ENCODE peak calls at places on chromosomes 16 and 17, in eight cellular contexts. C, Q, P, A, W, G, L and T are unnamed samples. For H3K4me1, the result is how much of the 10 kb centered on the place peaks cover.

GRCh38 chr16:67370686-67371085 is 22.6 kb downstream of the TPPP3 start:
- DNase-seq in C (no peak), Q (no peak), P (no peak), A (no peak), W (no peak), G (no peak), L (no peak), T (peak)

GRCh38 chr17:39774043-39774442 is 36.3 kb downstream of the GRB7 start:
- DNase-seq in C (no peak), Q (no peak), P (no peak), A (no peak), W (no peak), G (no peak), L (no peak), T (no peak)

GRCh38 chr16:84194018-84194417 is 3.1 kb downstream of the ADAD2 start:
- DNase-seq in C (no peak), Q (no peak), P (no peak), A (no peak), W (no peak), G (no peak), L (no peak), T (peak)

GRCh38 chr16:31409433-31409832 is 16.3 kb downstream of the ITGAD start:
- DNase-seq in C (peak), Q (no peak), P (no peak), A (peak), W (peak), G (peak), L (peak), T (no peak)

GRCh38 chr16:65318590-65319267 is 196.9 kb upstream of the CDH11 start:
- DNase-seq in C (no peak), Q (no peak), P (peak), A (no peak), W (no peak), G (no peak), L (no peak), T (no peak)

GRCh38 chr17:47254403-47254943 is 846 bp downstream of the ITGB3 start:
- DNase-seq in C (no peak), Q (no peak), P (no peak), A (no peak), W (no peak), G (no peak), L (no peak), T (no peak)

GRCh38 chr17:48483471-48484131 is 47.2 kb downstream of the HOXB1 start:
- DNase-seq in C (no peak), Q (no peak), P (no peak), A (peak), W (peak), G (peak), L (peak), T (peak)

GRCh38 chr17:56184650-56185049 is 31.4 kb downstream of the ANKFN1 start:
- DNase-seq in C (no peak), Q (no peak), P (no peak), A (no peak), W (no peak), G (no peak), L (no peak), T (no peak)

GRCh38 chr16:88927010-88927409 is 50.0 kb downstream of the CBFA2T3 start:
- DNase-seq in C (no peak), Q (no peak), P (no peak), A (no peak), W (no peak), G (no peak), L (no peak), T (no peak)

GRCh38 chr16:57645691-57646387 is 17.4 kb downstream of the ADGRG1 start:
- DNase-seq in C (no peak), Q (no peak), P (no peak), A (peak), W (peak), G (no peak), L (peak), T (peak)

GRCh38 chr16:66964049-66964448 is 3.0 kb downstream of the CES3 start:
- DNase-seq in C (no peak), Q (no peak), P (no peak), A (no peak), W (no peak), G (no peak), L (no peak), T (no peak)

GRCh38 chr16:82091225-82091624 is 56.2 kb downstream of the HSD17B2 start:
- DNase-seq in C (no peak), Q (no peak), P (no peak), A (peak), W (no peak), G (peak), L (peak), T (peak)

GRCh38 chr17:8556074-8556473 is 74.5 kb downstream of the MYH10 start:
- DNase-seq in C (peak), Q (no peak), P (no peak), A (peak), W (peak), G (peak), L (no peak), T (no peak)

GRCh38 chr17:10192963-10193362 is 5.4 kb downstream of the GAS7 start:
- DNase-seq in C (no peak), Q (no peak), P (no peak), A (peak), W (no peak), G (peak), L (peak), T (no peak)

GRCh38 chr17:71080937-71081336 is 911.6 kb downstream of the KCNJ2 start:
- DNase-seq in C (no peak), Q (no peak), P (no peak), A (no peak), W (no peak), G (no peak), L (no peak), T (no peak)

GRCh38 chr16:70708381-70709253 is 22.8 kb upstream of the MTSS2 start:
- DNase-seq in C (no peak), Q (no peak), P (peak), A (no peak), W (no peak), G (no peak), L (no peak), T (no peak)

GRCh38 chr17:73272906-73273218 is 11.2 kb upstream of the CPSF4L start:
- DNase-seq in C (no peak), Q (no peak), P (no peak), A (no peak), W (no peak), G (no peak), L (no peak), T (no peak)

GRCh38 chr17:19766421-19767270 is 18.5 kb upstream of the ALDH3A1 start:
- DNase-seq in C (peak), Q (peak), P (peak), A (peak), W (peak), G (no peak), L (peak), T (peak)

GRCh38 chr17:19302791-19303233 is 59.7 kb downstream of the B9D1 start:
- DNase-seq in C (no peak), Q (no peak), P (no peak), A (no peak), W (no peak), G (no peak), L (no peak), T (no peak)

GRCh38 chr16:85720319-85720637 is 30.6 kb downstream of the C16orf74 start:
- DNase-seq in C (no peak), Q (no peak), P (no peak), A (no peak), W (peak), G (no peak), L (no peak), T (peak)

GRCh38 chr17:59848385-59848668 is 44.4 kb downstream of the TUBD1 start:
- DNase-seq in C (no peak), Q (no peak), P (no peak), A (no peak), W (no peak), G (no peak), L (no peak), T (no peak)

GRCh38 chr17:60167095-60167741 is 17.4 kb downstream of the CA4 start:
- DNase-seq in C (no peak), Q (no peak), P (no peak), A (no peak), W (no peak), G (no peak), L (no peak), T (peak)

GRCh38 chr17:63382826-63383225 is 63.3 kb downstream of the CYB561 start:
- DNase-seq in C (no peak), Q (no peak), P (no peak), A (peak), W (no peak), G (peak), L (peak), T (peak)

GRCh38 chr17:52157603-52158449 is 688 bp downstream of the CA10 start:
- DNase-seq in C (no peak), Q (peak), P (peak), A (no peak), W (no peak), G (no peak), L (no peak), T (no peak)

GRCh38 chr16:59865071-59865671 is 1131.1 kb upstream of the GOT2 start:
- DNase-seq in C (no peak), Q (no peak), P (no peak), A (peak), W (no peak), G (peak), L (no peak), T (no peak)

GRCh38 chr17:50181601-50182345 is 16.0 kb downstream of the SGCA start:
- DNase-seq in C (no peak), Q (no peak), P (no peak), A (peak), W (peak), G (peak), L (peak), T (no peak)

GRCh38 chr16:29126057-29126494 is 141.2 kb downstream of the LAT start:
- DNase-seq in C (no peak), Q (no peak), P (no peak), A (no peak), W (no peak), G (no peak), L (no peak), T (no peak)

GRCh38 chr16:86778108-86778745 is 199.9 kb downstream of the FOXL1 start:
- DNase-seq in C (no peak), Q (no peak), P (no peak), A (no peak), W (no peak), G (no peak), L (no peak), T (no peak)

GRCh38 chr17:41539979-41540701 is 12.0 kb upstream of the KRT19 start:
- DNase-seq in C (no peak), Q (no peak), P (no peak), A (no peak), W (no peak), G (no peak), L (no peak), T (no peak)

GRCh38 chr17:18981642-18982424 is 22.7 kb downstream of the FAM83G start:
- DNase-seq in C (peak), Q (no peak), P (peak), A (peak), W (peak), G (peak), L (peak), T (peak)

GRCh38 chr16:24853830-24854229 is 8.1 kb downstream of the SLC5A11 start:
- DNase-seq in C (peak), Q (no peak), P (no peak), A (peak), W (peak), G (peak), L (peak), T (peak)

GRCh38 chr17:17198281-17198680 is 7.9 kb downstream of the PLD6 start:
- DNase-seq in C (no peak), Q (no peak), P (no peak), A (no peak), W (no peak), G (no peak), L (no peak), T (peak)

GRCh38 chr17:8857919-8858318 is 9.6 kb downstream of the PIK3R6 start:
- DNase-seq in C (no peak), Q (no peak), P (no peak), A (peak), W (peak), G (peak), L (peak), T (no peak)

GRCh38 chr16:59634951-59635350 is 900.8 kb upstream of the GOT2 start:
- DNase-seq in C (no peak), Q (no peak), P (no peak), A (peak), W (no peak), G (peak), L (peak), T (no peak)

GRCh38 chr16:22643886-22644285 is 133.2 kb downstream of the NPIPB5 start:
- DNase-seq in C (no peak), Q (no peak), P (no peak), A (no peak), W (no peak), G (no peak), L (no peak), T (no peak)

GRCh38 chr16:85210423-85211169 is 98.3 kb upstream of the CIBAR2 start:
- DNase-seq in C (peak), Q (no peak), P (no peak), A (peak), W (peak), G (peak), L (peak), T (peak)

DNA sequence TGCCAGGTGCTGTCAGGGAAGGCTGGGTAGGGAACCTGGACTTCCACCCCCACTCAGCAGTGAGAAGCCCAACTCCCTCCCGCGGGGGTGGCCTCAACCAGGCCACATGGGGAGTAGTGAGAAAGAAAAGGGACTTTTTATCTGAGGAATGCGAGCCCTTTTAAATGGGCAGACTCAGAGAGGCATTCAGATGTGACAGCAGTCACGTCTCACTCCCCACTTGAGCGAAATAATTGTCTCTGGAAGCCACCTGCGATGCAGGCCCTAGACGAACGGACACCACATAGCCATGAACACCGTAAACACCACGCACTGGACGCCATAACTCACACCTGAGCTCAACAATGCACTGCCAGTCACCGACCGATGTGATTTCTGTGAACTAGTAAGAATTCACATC is 11.9 kb upstream of the CD300E start:
- DNase-seq in C (no peak), Q (peak), P (peak), A (no peak), W (no peak), G (no peak), L (no peak), T (no peak)
- H3K4me1 ChIP-seq in C (under half), Q (under half), P (under half), A (under half), W (under half), G (under half), L (under half), T (under half)

GRCh38 chr17:82053130-82053529 is 1.4 kb downstream of the GPS1 start:
- DNase-seq in C (no peak), Q (no peak), P (no peak), A (no peak), W (no peak), G (no peak), L (no peak), T (peak)

GRCh38 chr17:82052638-82053059 is 951 bp downstream of the GPS1 start:
- DNase-seq in C (no peak), Q (no peak), P (no peak), A (no peak), W (no peak), G (no peak), L (no peak), T (peak)

GRCh38 chr17:82054351-82055022 is 2.8 kb downstream of the GPS1 start:
- DNase-seq in C (no peak), Q (no peak), P (no peak), A (no peak), W (no peak), G (no peak), L (no peak), T (peak)

GRCh38 chr17:82055023-82055964 is 3.6 kb downstream of the GPS1 start:
- DNase-seq in C (no peak), Q (no peak), P (no peak), A (no peak), W (no peak), G (no peak), L (no peak), T (peak)

DNA sequence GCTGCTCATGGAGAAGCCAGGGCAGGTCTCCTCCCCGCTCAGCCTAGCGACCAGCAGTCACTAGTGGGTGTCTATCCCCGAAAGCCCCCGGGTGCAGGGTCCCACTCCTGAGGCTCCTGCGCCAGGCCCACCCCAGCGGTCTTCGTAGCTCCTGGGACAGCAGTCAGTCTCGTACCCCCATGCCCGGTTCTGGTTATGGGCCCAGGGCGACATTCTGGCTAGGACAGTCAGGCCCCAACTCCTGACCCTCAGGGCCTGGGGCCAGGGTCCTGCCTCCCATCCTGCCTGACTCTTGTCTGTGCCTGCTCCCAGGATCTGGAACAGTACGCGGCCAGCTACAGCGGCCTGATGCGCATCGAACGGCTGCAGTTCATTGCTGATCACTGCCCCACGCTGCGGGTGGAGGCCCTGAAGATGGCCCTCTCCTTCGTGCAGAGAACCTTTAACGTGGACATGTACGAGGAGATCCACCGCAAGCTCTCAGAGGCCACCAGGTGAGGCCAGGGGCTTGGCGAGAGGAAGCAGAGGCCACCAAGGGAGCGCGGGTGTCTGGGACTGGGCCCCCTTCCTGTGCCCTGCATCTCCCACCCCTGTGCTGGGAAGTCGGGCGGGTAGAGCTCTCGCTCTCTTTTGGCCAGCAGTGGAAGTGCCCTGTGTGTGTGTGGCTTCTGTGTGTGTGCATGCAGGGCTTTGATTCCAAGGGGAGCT is 2.0 kb downstream of the GPS1 start:
- DNase-seq in C (no peak), Q (no peak), P (no peak), A (no peak), W (no peak), G (no peak), L (no peak), T (peak)
- H3K4me2 ChIP-seq in C (peak), Q (no peak), P (no peak), A (no peak), W (no peak), G (peak), L (no peak), T (peak)

DNA sequence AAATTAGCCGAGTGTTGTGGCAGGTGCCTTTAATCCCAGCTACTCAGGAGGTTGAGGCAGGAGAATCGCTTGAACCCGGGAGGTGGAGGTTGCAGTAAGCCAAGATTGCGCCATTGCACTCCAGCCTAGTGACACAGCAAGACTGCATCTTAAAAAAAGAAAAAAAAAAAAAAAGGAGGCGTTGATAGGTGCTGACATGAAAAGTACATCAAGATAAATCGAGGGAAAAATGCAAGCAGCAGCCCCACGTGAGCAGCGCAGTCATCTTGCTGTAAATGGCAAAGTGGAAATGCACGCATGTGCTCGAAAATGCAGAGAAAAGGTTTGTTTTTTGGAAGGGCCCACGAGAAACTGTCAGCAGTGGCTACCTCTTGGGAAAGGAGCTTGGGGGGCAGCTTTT is 20.9 kb downstream of the MXRA7 start:
- DNase-seq in C (no peak), Q (no peak), P (no peak), A (no peak), W (no peak), G (no peak), L (no peak), T (no peak)
- H3K4me1 ChIP-seq in C (under half), Q (under half), P (under half), A (under half), W (under half), G (under half), L (under half), T (under half)

GRCh38 chr17:4599505-4600281 is 15.4 kb downstream of the SMTNL2 start:
- DNase-seq in C (no peak), Q (peak), P (peak), A (peak), W (no peak), G (no peak), L (peak), T (peak)
- H3K4me2 ChIP-seq in C (no peak), Q (peak), P (peak), A (no peak), W (no peak), G (peak), L (peak), T (no peak)

GRCh38 chr16:27175888-27176287 is 27.4 kb upstream of the KDM8 start:
- DNase-seq in C (peak), Q (no peak), P (no peak), A (no peak), W (no peak), G (no peak), L (no peak), T (no peak)

GRCh38 chr16:27179500-27180072 is 23.7 kb upstream of the KDM8 start:
- DNase-seq in C (peak), Q (peak), P (peak), A (peak), W (peak), G (peak), L (peak), T (peak)

GRCh38 chr16:27177031-27177774 is 26.1 kb upstream of the KDM8 start:
- DNase-seq in C (peak), Q (no peak), P (no peak), A (peak), W (peak), G (peak), L (peak), T (no peak)

DNA sequence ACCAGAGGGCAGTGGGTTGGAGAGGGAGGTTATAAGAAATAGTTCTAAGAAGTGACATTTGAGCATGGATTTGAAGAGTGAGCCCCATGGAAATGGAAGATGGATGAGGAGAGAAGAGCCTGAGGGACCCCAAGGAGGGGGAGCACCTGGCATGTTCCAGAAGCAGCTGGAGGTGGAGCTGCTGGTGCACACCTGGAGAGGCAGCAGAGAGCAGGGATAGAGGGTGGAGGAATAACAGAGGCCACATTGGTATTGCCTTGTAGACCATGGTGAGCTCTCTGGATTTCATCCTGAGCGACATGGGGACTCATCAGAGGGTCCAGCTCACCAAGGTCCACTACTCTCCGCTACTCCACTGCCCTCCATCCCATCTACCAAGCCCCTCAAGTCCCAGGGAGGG is 22.3 kb upstream of the KDM8 start:
- DNase-seq in C (no peak), Q (no peak), P (no peak), A (no peak), W (no peak), G (no peak), L (no peak), T (no peak)
- H3K4me1 ChIP-seq in C (under half), Q (under half), P (under half), A (under half), W (under half), G (under half), L (under half), T (under half)